ENCODE peak calls at places on chromosomes 5 and 9, in ten cellular contexts. One of them, this sample, is unnamed.

GRCh38 chr9:135126480-135127187 is 39.2 kb downstream of the OLFM1 start:
- DNase-seq in left ventricle myocardium inferior: no peak
- DNase-seq in HCT116: peak; percentile 68
- DNase-seq in tibial artery: peak; percentile 43
- DNase-seq in heart left ventricle: no peak
- DNase-seq in suprapubic skin: no peak
- DNase-seq in adipocyte: no peak
- DNase-seq in A673: peak; percentile 83
- DNase-seq in hepatocyte: no peak
- DNase-seq in neural progenitor cell: no peak
- DNase-seq in this sample: no peak

GRCh38 chr9:121885345-121885901 is 207.7 kb downstream of the TTLL11 start:
- DNase-seq in left ventricle myocardium inferior: no peak
- DNase-seq in HCT116: no peak
- DNase-seq in tibial artery: no peak
- DNase-seq in heart left ventricle: no peak
- DNase-seq in suprapubic skin: peak; percentile 34
- DNase-seq in adipocyte: peak; percentile 20
- DNase-seq in A673: no peak
- DNase-seq in hepatocyte: no peak
- DNase-seq in neural progenitor cell: no peak
- DNase-seq in this sample: no peak

GRCh38 chr5:32541241-32541640 is 44.1 kb upstream of the SUB1 start:
- DNase-seq in left ventricle myocardium inferior: no peak
- DNase-seq in HCT116: no peak
- DNase-seq in tibial artery: no peak
- DNase-seq in heart left ventricle: no peak
- DNase-seq in suprapubic skin: no peak
- DNase-seq in adipocyte: peak; percentile 31
- DNase-seq in A673: no peak
- DNase-seq in hepatocyte: no peak
- DNase-seq in neural progenitor cell: no peak
- DNase-seq in this sample: no peak

GRCh38 chr9:3447143-3447542 is 78.7 kb downstream of the RFX3 start:
- DNase-seq in left ventricle myocardium inferior: no peak
- DNase-seq in HCT116: no peak
- DNase-seq in tibial artery: no peak
- DNase-seq in heart left ventricle: no peak
- DNase-seq in suprapubic skin: no peak
- DNase-seq in adipocyte: peak; percentile 38
- DNase-seq in A673: no peak
- DNase-seq in hepatocyte: no peak
- DNase-seq in neural progenitor cell: no peak
- DNase-seq in this sample: no peak

GRCh38 chr5:178216088-178216534 is 11.8 kb downstream of the HNRNPAB start:
- DNase-seq in left ventricle myocardium inferior: no peak
- DNase-seq in HCT116: no peak
- DNase-seq in tibial artery: no peak
- DNase-seq in heart left ventricle: no peak
- DNase-seq in suprapubic skin: no peak
- DNase-seq in adipocyte: no peak
- DNase-seq in A673: no peak
- DNase-seq in hepatocyte: no peak
- DNase-seq in neural progenitor cell: no peak
- DNase-seq in this sample: no peak

GRCh38 chr5:1763548-1763911 is 36.1 kb downstream of the MRPL36 start:
- DNase-seq in left ventricle myocardium inferior: no peak
- DNase-seq in HCT116: peak; percentile 38
- DNase-seq in tibial artery: peak; percentile 19
- DNase-seq in heart left ventricle: peak; percentile 30
- DNase-seq in suprapubic skin: peak; percentile 56
- DNase-seq in adipocyte: peak; percentile 83
- DNase-seq in A673: peak; percentile 37
- DNase-seq in hepatocyte: peak; percentile 48
- DNase-seq in neural progenitor cell: peak; percentile 78
- DNase-seq in this sample: peak; percentile 56

GRCh38 chr9:29199975-29200374 is 1626.7 kb upstream of the C9orf72 start:
- DNase-seq in left ventricle myocardium inferior: no peak
- DNase-seq in HCT116: no peak
- DNase-seq in tibial artery: no peak
- DNase-seq in heart left ventricle: no peak
- DNase-seq in suprapubic skin: no peak
- DNase-seq in adipocyte: no peak
- DNase-seq in A673: no peak
- DNase-seq in hepatocyte: no peak
- DNase-seq in neural progenitor cell: no peak
- DNase-seq in this sample: no peak

GRCh38 chr5:139204196-139204595 is 6.0 kb upstream of the SIL1 start:
- DNase-seq in left ventricle myocardium inferior: no peak
- DNase-seq in HCT116: no peak
- DNase-seq in tibial artery: no peak
- DNase-seq in heart left ventricle: no peak
- DNase-seq in suprapubic skin: no peak
- DNase-seq in adipocyte: no peak
- DNase-seq in A673: no peak
- DNase-seq in hepatocyte: no peak
- DNase-seq in neural progenitor cell: no peak
- DNase-seq in this sample: no peak

GRCh38 chr9:86368871-86369521 is 14.8 kb upstream of the TUT7 start:
- DNase-seq in left ventricle myocardium inferior: no peak
- DNase-seq in HCT116: no peak
- DNase-seq in tibial artery: no peak
- DNase-seq in heart left ventricle: no peak
- DNase-seq in suprapubic skin: no peak
- DNase-seq in adipocyte: peak; percentile 74
- DNase-seq in A673: no peak
- DNase-seq in hepatocyte: peak; percentile 24
- DNase-seq in neural progenitor cell: no peak
- DNase-seq in this sample: no peak

GRCh38 chr5:143890475-143890874 is 78.5 kb downstream of the HMHB1 start:
- DNase-seq in left ventricle myocardium inferior: no peak
- DNase-seq in HCT116: no peak
- DNase-seq in tibial artery: no peak
- DNase-seq in heart left ventricle: no peak
- DNase-seq in suprapubic skin: no peak
- DNase-seq in adipocyte: peak; percentile 59
- DNase-seq in A673: no peak
- DNase-seq in hepatocyte: no peak
- DNase-seq in neural progenitor cell: no peak
- DNase-seq in this sample: no peak

GRCh38 chr5:169442354-169443248 is 141.0 kb upstream of the SPDL1 start:
- DNase-seq in left ventricle myocardium inferior: no peak
- DNase-seq in HCT116: no peak
- DNase-seq in tibial artery: no peak
- DNase-seq in heart left ventricle: no peak
- DNase-seq in suprapubic skin: no peak
- DNase-seq in adipocyte: peak; percentile 65
- DNase-seq in A673: no peak
- DNase-seq in hepatocyte: peak; percentile 19
- DNase-seq in neural progenitor cell: no peak
- DNase-seq in this sample: no peak

GRCh38 chr9:134804871-134805270 is 75.7 kb upstream of the FCN2 start:
- DNase-seq in left ventricle myocardium inferior: no peak
- DNase-seq in HCT116: no peak
- DNase-seq in tibial artery: no peak
- DNase-seq in heart left ventricle: no peak
- DNase-seq in suprapubic skin: no peak
- DNase-seq in adipocyte: no peak
- DNase-seq in A673: no peak
- DNase-seq in hepatocyte: no peak
- DNase-seq in neural progenitor cell: no peak
- DNase-seq in this sample: no peak

GRCh38 chr5:142795246-142795645 is 25.1 kb downstream of the ARHGAP26 start:
- DNase-seq in left ventricle myocardium inferior: no peak
- DNase-seq in HCT116: no peak
- DNase-seq in tibial artery: no peak
- DNase-seq in heart left ventricle: no peak
- DNase-seq in suprapubic skin: no peak
- DNase-seq in adipocyte: no peak
- DNase-seq in A673: no peak
- DNase-seq in hepatocyte: no peak
- DNase-seq in neural progenitor cell: no peak
- DNase-seq in this sample: no peak

GRCh38 chr9:124869986-124870560 is 8.1 kb downstream of the ARPC5L start:
- DNase-seq in left ventricle myocardium inferior: no peak
- DNase-seq in HCT116: no peak
- DNase-seq in tibial artery: no peak
- DNase-seq in heart left ventricle: no peak
- DNase-seq in suprapubic skin: no peak
- DNase-seq in adipocyte: peak; percentile 47
- DNase-seq in A673: peak; percentile 67
- DNase-seq in hepatocyte: peak; percentile 75
- DNase-seq in neural progenitor cell: no peak
- DNase-seq in this sample: peak; percentile 46

GRCh38 chr9:124869466-124869985 is 7.6 kb downstream of the ARPC5L start:
- DNase-seq in left ventricle myocardium inferior: no peak
- DNase-seq in HCT116: no peak
- DNase-seq in tibial artery: no peak
- DNase-seq in heart left ventricle: no peak
- DNase-seq in suprapubic skin: no peak
- DNase-seq in adipocyte: peak; percentile 76
- DNase-seq in A673: no peak
- DNase-seq in hepatocyte: peak; percentile 64
- DNase-seq in neural progenitor cell: peak; percentile 40
- DNase-seq in this sample: peak; percentile 21

GRCh38 chr9:124871156-124871561 is 9.2 kb downstream of the ARPC5L start:
- DNase-seq in left ventricle myocardium inferior: no peak
- DNase-seq in HCT116: no peak
- DNase-seq in tibial artery: no peak
- DNase-seq in heart left ventricle: no peak
- DNase-seq in suprapubic skin: no peak
- DNase-seq in adipocyte: no peak
- DNase-seq in A673: no peak
- DNase-seq in hepatocyte: no peak
- DNase-seq in neural progenitor cell: no peak
- DNase-seq in this sample: no peak

GRCh38 chr9:124868511-124869465 is 6.9 kb downstream of the ARPC5L start:
- DNase-seq in left ventricle myocardium inferior: peak; percentile 88
- DNase-seq in HCT116: peak; percentile 40
- DNase-seq in tibial artery: peak; percentile 77
- DNase-seq in heart left ventricle: peak; percentile 90
- DNase-seq in suprapubic skin: peak; percentile 89
- DNase-seq in adipocyte: peak; percentile 94
- DNase-seq in A673: peak; percentile 93
- DNase-seq in hepatocyte: peak; percentile 95
- DNase-seq in neural progenitor cell: peak; percentile 92
- DNase-seq in this sample: peak; percentile 89

GRCh38 chr9:124870723-124871122 is 8.8 kb downstream of the ARPC5L start:
- DNase-seq in left ventricle myocardium inferior: no peak
- DNase-seq in HCT116: no peak
- DNase-seq in tibial artery: no peak
- DNase-seq in heart left ventricle: no peak
- DNase-seq in suprapubic skin: no peak
- DNase-seq in adipocyte: no peak
- DNase-seq in A673: no peak
- DNase-seq in hepatocyte: no peak
- DNase-seq in neural progenitor cell: no peak
- DNase-seq in this sample: no peak
- H3K4me1 ChIP-seq in left ventricle myocardium inferior: peaks cover 73% of the 10 kb centered on the region
- H3K4me1 ChIP-seq in HCT116: peaks cover 19% of the 10 kb centered on the region
- H3K4me1 ChIP-seq in tibial artery: peaks cover 43% of the 10 kb centered on the region
- H3K4me1 ChIP-seq in heart left ventricle: peaks cover 40% of the 10 kb centered on the region
- H3K4me1 ChIP-seq in suprapubic skin: peaks cover 59% of the 10 kb centered on the region
- H3K4me1 ChIP-seq in adipocyte: peaks cover 43% of the 10 kb centered on the region
- H3K4me1 ChIP-seq in A673: peaks cover 27% of the 10 kb centered on the region
- H3K4me1 ChIP-seq in hepatocyte: peaks cover 25% of the 10 kb centered on the region
- H3K4me1 ChIP-seq in neural progenitor cell: peaks cover 11% of the 10 kb centered on the region
- H3K4me1 ChIP-seq in this sample: peaks cover 42% of the 10 kb centered on the region

GRCh38 chr9:81616141-81616540 is 73.2 kb downstream of the TLE1 start:
- DNase-seq in left ventricle myocardium inferior: no peak
- DNase-seq in HCT116: no peak
- DNase-seq in tibial artery: no peak
- DNase-seq in heart left ventricle: no peak
- DNase-seq in suprapubic skin: no peak
- DNase-seq in adipocyte: no peak
- DNase-seq in A673: no peak
- DNase-seq in hepatocyte: no peak
- DNase-seq in neural progenitor cell: no peak
- DNase-seq in this sample: no peak
- H3K4me3 ChIP-seq in left ventricle myocardium inferior: no peak overlapping the region
- H3K4me3 ChIP-seq in HCT116: no peak overlapping the region
- H3K4me3 ChIP-seq in tibial artery: no peak overlapping the region
- H3K4me3 ChIP-seq in heart left ventricle: no peak overlapping the region
- H3K4me3 ChIP-seq in suprapubic skin: no peak overlapping the region
- H3K4me3 ChIP-seq in adipocyte: no peak overlapping the region
- H3K4me3 ChIP-seq in A673: no peak overlapping the region
- H3K4me3 ChIP-seq in hepatocyte: no peak overlapping the region
- H3K4me3 ChIP-seq in neural progenitor cell: no peak overlapping the region
- H3K4me3 ChIP-seq in this sample: no peak overlapping the region

DNA sequence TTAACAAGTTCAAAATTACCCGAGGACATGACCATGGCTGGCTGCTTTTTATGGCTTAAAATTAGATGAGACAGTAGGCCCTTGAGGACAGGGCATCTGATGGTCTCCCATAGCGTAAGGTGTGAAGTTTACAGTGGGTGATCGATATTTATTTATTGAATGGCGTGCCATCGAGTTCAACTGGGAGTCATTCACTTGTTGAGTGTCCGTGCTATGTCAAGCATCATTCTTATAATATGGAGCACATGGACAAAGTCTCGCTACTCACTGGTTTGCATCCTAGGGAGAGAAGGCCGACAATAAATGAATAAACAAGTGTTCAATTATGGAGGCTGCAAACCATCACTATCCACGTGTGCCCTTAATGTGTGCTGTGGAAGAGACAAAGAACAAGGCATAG is 277.2 kb downstream of the ARHGEF28 start:
- DNase-seq in left ventricle myocardium inferior: no peak
- DNase-seq in HCT116: no peak
- DNase-seq in tibial artery: no peak
- DNase-seq in heart left ventricle: no peak
- DNase-seq in suprapubic skin: no peak
- DNase-seq in adipocyte: no peak
- DNase-seq in A673: no peak
- DNase-seq in hepatocyte: no peak
- DNase-seq in neural progenitor cell: no peak
- DNase-seq in this sample: no peak
- H3K4me1 ChIP-seq in left ventricle myocardium inferior: peaks cover 40% of the 10 kb centered on the region
- H3K4me1 ChIP-seq in HCT116: peaks cover 18% of the 10 kb centered on the region
- H3K4me1 ChIP-seq in tibial artery: no peaks in the 10 kb centered on the region
- H3K4me1 ChIP-seq in heart left ventricle: no peaks in the 10 kb centered on the region
- H3K4me1 ChIP-seq in suprapubic skin: no peaks in the 10 kb centered on the region
- H3K4me1 ChIP-seq in adipocyte: peaks cover 23% of the 10 kb centered on the region
- H3K4me1 ChIP-seq in A673: peaks cover 2% of the 10 kb centered on the region
- H3K4me1 ChIP-seq in hepatocyte: no peaks in the 10 kb centered on the region
- H3K4me1 ChIP-seq in neural progenitor cell: no peaks in the 10 kb centered on the region
- H3K4me1 ChIP-seq in this sample: peaks cover 20% of the 10 kb centered on the region

DNA sequence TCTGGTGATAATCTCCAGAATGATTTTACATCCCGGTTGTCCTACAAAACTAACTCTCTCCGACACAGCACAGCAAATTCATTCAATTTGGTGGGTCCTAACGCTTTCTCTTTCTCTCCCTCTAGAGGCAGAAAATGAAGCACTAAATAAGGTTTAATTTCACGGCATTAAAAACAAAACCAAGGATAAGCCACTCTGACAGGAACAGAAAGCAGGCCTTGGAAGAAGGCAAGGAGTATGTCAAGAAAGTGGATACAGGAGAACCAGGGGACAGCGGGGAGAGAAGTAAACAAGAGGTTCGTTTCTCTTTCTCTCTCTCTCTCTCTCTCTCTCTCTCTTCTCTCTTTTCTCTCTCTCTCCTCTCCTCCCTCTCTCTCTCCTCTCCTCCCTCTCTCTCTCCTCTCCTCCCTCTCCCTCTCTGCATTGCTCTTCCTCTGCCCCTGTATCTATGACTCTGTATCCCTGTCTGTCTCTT is 49.8 kb downstream of the EBF1 start:
- DNase-seq in left ventricle myocardium inferior: no peak
- DNase-seq in HCT116: no peak
- DNase-seq in tibial artery: no peak
- DNase-seq in heart left ventricle: no peak
- DNase-seq in suprapubic skin: no peak
- DNase-seq in adipocyte: peak; percentile 87
- DNase-seq in A673: peak; percentile 54
- DNase-seq in hepatocyte: peak; percentile 38
- DNase-seq in neural progenitor cell: no peak
- DNase-seq in this sample: no peak
- H3K4me3 ChIP-seq in left ventricle myocardium inferior: peak overlapping the region; percentile 58
- H3K4me3 ChIP-seq in HCT116: no peak overlapping the region
- H3K4me3 ChIP-seq in tibial artery: peak overlapping the region; percentile 45
- H3K4me3 ChIP-seq in heart left ventricle: peak overlapping the region; percentile 44
- H3K4me3 ChIP-seq in suprapubic skin: peak overlapping the region; percentile 30
- H3K4me3 ChIP-seq in adipocyte: peak overlapping the region; percentile 74
- H3K4me3 ChIP-seq in A673: no peak overlapping the region
- H3K4me3 ChIP-seq in hepatocyte: no peak overlapping the region
- H3K4me3 ChIP-seq in neural progenitor cell: no peak overlapping the region
- H3K4me3 ChIP-seq in this sample: no peak overlapping the region